ENCODE peak calls at places on chromosomes 12 and 14, in ten cellular contexts. D, M, H, C, Z, N, O, E, R and K are unnamed samples.

GRCh38 chr12:27973487-27973890 is 956 bp upstream of the PTHLH start:
- DNase-seq in R (no peak), H (no peak), C (no peak), Z (no peak), M (no peak), E (no peak), N (no peak), D (no peak), O (no peak), K (no peak)

GRCh38 chr12:55745361-55746146 is 2.6 kb downstream of the GDF11 start:
- DNase-seq in O (no peak), C (no peak), E (peak; percentile 5), Z (no peak), M (peak; percentile 19), H (no peak), D (no peak), N (no peak), R (no peak), K (no peak)

GRCh38 chr12:45969084-45969483 is 21.3 kb downstream of the SCAF11 start:
- DNase-seq in H (no peak), Z (no peak), O (no peak), D (no peak), N (no peak), C (no peak), M (no peak), R (no peak), E (no peak), K (no peak)

GRCh38 chr14:74257988-74258704 is 18.9 kb downstream of the VSX2 start:
- DNase-seq in E (no peak), O (no peak), M (no peak), Z (no peak), H (no peak), N (no peak), C (no peak), D (no peak), R (no peak), K (no peak)

GRCh38 chr12:121533391-121534090 is 47.3 kb downstream of the KDM2B start:
- DNase-seq in O (no peak), Z (no peak), D (no peak), C (no peak), R (no peak), M (no peak), E (no peak), N (no peak), H (no peak), K (no peak)

GRCh38 chr14:75196468-75196867 is 20.1 kb upstream of the TMED10 start:
- DNase-seq in E (no peak), R (no peak), O (no peak), H (no peak), M (no peak), C (no peak), D (no peak), Z (no peak), N (no peak), K (no peak)

GRCh38 chr12:55720071-55720564 is at the start of gene RDH5:
- DNase-seq in E (no peak), D (peak; percentile 73), N (no peak), Z (no peak), H (no peak), M (no peak), O (no peak), R (peak; percentile 56), C (no peak), K (no peak)

GRCh38 chr12:51847830-51848727 is at the start of gene FIGNL2:
- DNase-seq in D (no peak), C (no peak), H (peak; percentile 53), E (no peak), R (no peak), N (no peak), O (no peak), M (no peak), Z (no peak), K (no peak)

GRCh38 chr12:6965026-6965661 is 5.3 kb downstream of the PHB2 start:
- DNase-seq in Z (peak; percentile 84), E (peak; percentile 95), D (peak; percentile 68), H (peak; percentile 88), R (peak; percentile 70), C (peak; percentile 55), M (peak; percentile 35), N (peak; percentile 81), O (peak; percentile 86), K (peak; percentile 77)

GRCh38 chr12:19085090-19085489 is 44.4 kb upstream of the PLEKHA5 start:
- DNase-seq in M (no peak), O (no peak), D (no peak), R (no peak), H (no peak), Z (no peak), C (no peak), E (no peak), N (no peak), K (peak; percentile 52)

GRCh38 chr14:71418591-71419245 is 511.5 kb downstream of the PCNX1 start:
- DNase-seq in O (no peak), D (no peak), E (no peak), Z (no peak), R (no peak), N (no peak), M (no peak), H (no peak), C (no peak), K (no peak)

GRCh38 chr12:21877583-21877982 is 63.6 kb downstream of the ABCC9 start:
- DNase-seq in E (no peak), H (no peak), Z (no peak), D (no peak), C (no peak), O (no peak), N (no peak), M (no peak), R (no peak), K (no peak)

GRCh38 chr12:78095623-78096022 is 264.9 kb downstream of the NAV3 start:
- DNase-seq in D (no peak), M (no peak), N (no peak), O (no peak), C (no peak), R (no peak), E (no peak), Z (no peak), H (no peak), K (peak; percentile 14)

GRCh38 chr12:46439793-46440511 is 67.4 kb upstream of the SLC38A2 start:
- DNase-seq in Z (no peak), C (no peak), O (no peak), M (no peak), N (no peak), R (no peak), H (no peak), D (peak; percentile 88), E (no peak), K (no peak)

GRCh38 chr12:69161835-69162234 is 77.5 kb upstream of the CPSF6 start:
- DNase-seq in D (no peak), N (no peak), H (no peak), Z (no peak), R (peak; percentile 82), O (no peak), M (peak; percentile 22), E (peak; percentile 78), C (no peak), K (no peak)

GRCh38 chr12:138898-139534 is 72.4 kb downstream of the IQSEC3 start:
- DNase-seq in H (no peak), E (peak; percentile 48), Z (no peak), O (no peak), N (no peak), R (peak; percentile 7), C (no peak), D (peak; percentile 1), M (no peak), K (no peak)

GRCh38 chr12:30151831-30152230 is 368.1 kb upstream of the TMTC1 start:
- DNase-seq in D (no peak), O (no peak), H (no peak), E (no peak), Z (no peak), N (no peak), M (no peak), C (no peak), R (no peak), K (no peak)